ENCODE peak calls at places on chromosomes 6 and 20, in six cellular contexts. One of them, this sample, is unnamed.

GRCh38 chr6:105789935-105790334 is 296.2 kb upstream of the PRDM1 start:
- DNase-seq in A549: no peak
- DNase-seq in ovary: no peak
- DNase-seq in SK-N-SH: no peak
- DNase-seq in tibial nerve: no peak
- DNase-seq in HepG2: no peak
- DNase-seq in this sample: no peak

GRCh38 chr6:106092279-106092678 is 6.1 kb downstream of the PRDM1 start:
- DNase-seq in SK-N-SH: no peak
- DNase-seq in tibial nerve: no peak
- DNase-seq in HepG2: no peak
- DNase-seq in A549: no peak
- DNase-seq in ovary: no peak
- DNase-seq in this sample: no peak

GRCh38 chr20:10958279-10958678 is 284.5 kb upstream of the JAG1 start:
- DNase-seq in ovary: no peak
- DNase-seq in A549: no peak
- DNase-seq in SK-N-SH: no peak
- DNase-seq in HepG2: no peak
- DNase-seq in tibial nerve: no peak
- DNase-seq in this sample: no peak

GRCh38 chr6:72748759-72749158 is 126.9 kb downstream of the KCNQ5 start:
- DNase-seq in ovary: no peak
- DNase-seq in A549: peak
- DNase-seq in HepG2: no peak
- DNase-seq in tibial nerve: no peak
- DNase-seq in SK-N-SH: no peak
- DNase-seq in this sample: no peak

GRCh38 chr6:166005846-166006592 is 161.6 kb downstream of the TBXT start:
- DNase-seq in tibial nerve: no peak
- DNase-seq in ovary: peak
- DNase-seq in SK-N-SH: peak
- DNase-seq in A549: peak
- DNase-seq in HepG2: no peak
- DNase-seq in this sample: peak

GRCh38 chr6:89073014-89073620 is 7.4 kb upstream of the PNRC1 start:
- DNase-seq in ovary: no peak
- DNase-seq in HepG2: peak
- DNase-seq in SK-N-SH: no peak
- DNase-seq in tibial nerve: no peak
- DNase-seq in A549: no peak
- DNase-seq in this sample: no peak

GRCh38 chr6:21634582-21634981 is 41.0 kb downstream of the SOX4 start:
- DNase-seq in tibial nerve: no peak
- DNase-seq in A549: peak
- DNase-seq in ovary: no peak
- DNase-seq in SK-N-SH: no peak
- DNase-seq in HepG2: peak
- DNase-seq in this sample: no peak

GRCh38 chr6:157364705-157365104 is 16.3 kb upstream of the ZDHHC14 start:
- DNase-seq in tibial nerve: no peak
- DNase-seq in A549: no peak
- DNase-seq in HepG2: no peak
- DNase-seq in SK-N-SH: no peak
- DNase-seq in ovary: no peak
- DNase-seq in this sample: no peak

GRCh38 chr20:53608456-53609413 is 15.1 kb upstream of the ZNF217 start:
- DNase-seq in SK-N-SH: no peak
- DNase-seq in ovary: peak
- DNase-seq in tibial nerve: no peak
- DNase-seq in A549: no peak
- DNase-seq in HepG2: no peak
- DNase-seq in this sample: peak

GRCh38 chr6:20978176-20978614 is 443.9 kb downstream of the CDKAL1 start:
- DNase-seq in SK-N-SH: no peak
- DNase-seq in A549: no peak
- DNase-seq in HepG2: no peak
- DNase-seq in tibial nerve: no peak
- DNase-seq in ovary: no peak
- DNase-seq in this sample: no peak

GRCh38 chr6:14567842-14568241 is 450.3 kb downstream of the CD83 start:
- DNase-seq in HepG2: no peak
- DNase-seq in A549: no peak
- DNase-seq in ovary: no peak
- DNase-seq in tibial nerve: no peak
- DNase-seq in SK-N-SH: no peak
- DNase-seq in this sample: no peak

GRCh38 chr6:158232445-158233213 is 64.5 kb downstream of the GTF2H5 start:
- DNase-seq in HepG2: peak
- DNase-seq in tibial nerve: peak
- DNase-seq in A549: peak
- DNase-seq in SK-N-SH: peak
- DNase-seq in ovary: peak
- DNase-seq in this sample: peak

GRCh38 chr6:128421788-128422187 is 98.6 kb downstream of the PTPRK start:
- DNase-seq in A549: no peak
- DNase-seq in SK-N-SH: no peak
- DNase-seq in HepG2: peak
- DNase-seq in ovary: no peak
- DNase-seq in tibial nerve: no peak
- DNase-seq in this sample: no peak

GRCh38 chr20:15411781-15412180 is 1074.4 kb upstream of the FLRT3 start:
- DNase-seq in HepG2: no peak
- DNase-seq in A549: no peak
- DNase-seq in ovary: no peak
- DNase-seq in tibial nerve: no peak
- DNase-seq in SK-N-SH: no peak
- DNase-seq in this sample: no peak

GRCh38 chr6:131112252-131112651 is 23.0 kb upstream of the AKAP7 start:
- DNase-seq in SK-N-SH: no peak
- DNase-seq in A549: no peak
- DNase-seq in tibial nerve: no peak
- DNase-seq in ovary: no peak
- DNase-seq in HepG2: no peak
- DNase-seq in this sample: peak

GRCh38 chr6:3961581-3962225 is 112.5 kb downstream of the FAM50B start:
- DNase-seq in tibial nerve: no peak
- DNase-seq in HepG2: no peak
- DNase-seq in SK-N-SH: no peak
- DNase-seq in ovary: no peak
- DNase-seq in A549: no peak
- DNase-seq in this sample: no peak

GRCh38 chr20:47989957-47990356 is 204.7 kb upstream of the SULF2 start:
- DNase-seq in tibial nerve: no peak
- DNase-seq in A549: no peak
- DNase-seq in SK-N-SH: peak
- DNase-seq in ovary: no peak
- DNase-seq in HepG2: no peak
- DNase-seq in this sample: peak

GRCh38 chr6:4615891-4616290 is 160.3 kb upstream of the CDYL start:
- DNase-seq in A549: no peak
- DNase-seq in HepG2: no peak
- DNase-seq in ovary: no peak
- DNase-seq in tibial nerve: peak
- DNase-seq in SK-N-SH: no peak
- DNase-seq in this sample: no peak

GRCh38 chr6:135117413-135117968 is 62.9 kb upstream of the HBS1L start:
- DNase-seq in HepG2: no peak
- DNase-seq in ovary: no peak
- DNase-seq in A549: no peak
- DNase-seq in SK-N-SH: no peak
- DNase-seq in tibial nerve: no peak
- DNase-seq in this sample: no peak

GRCh38 chr6:55902796-55903195 is 27.4 kb upstream of the BMP5 start:
- DNase-seq in HepG2: no peak
- DNase-seq in SK-N-SH: no peak
- DNase-seq in A549: no peak
- DNase-seq in tibial nerve: no peak
- DNase-seq in ovary: no peak
- DNase-seq in this sample: no peak

GRCh38 chr6:47151232-47151898 is 109.2 kb upstream of the ADGRF1 start:
- DNase-seq in ovary: no peak
- DNase-seq in SK-N-SH: no peak
- DNase-seq in HepG2: no peak
- DNase-seq in tibial nerve: no peak
- DNase-seq in A549: peak
- DNase-seq in this sample: no peak

GRCh38 chr20:41701596-41702350 is 83.6 kb upstream of the CHD6 start:
- DNase-seq in tibial nerve: no peak
- DNase-seq in A549: no peak
- DNase-seq in ovary: no peak
- DNase-seq in HepG2: no peak
- DNase-seq in SK-N-SH: no peak
- DNase-seq in this sample: no peak

GRCh38 chr6:53928641-53929339 is 134.0 kb downstream of the LRRC1 start:
- DNase-seq in HepG2: peak
- DNase-seq in ovary: no peak
- DNase-seq in tibial nerve: no peak
- DNase-seq in A549: no peak
- DNase-seq in SK-N-SH: no peak
- DNase-seq in this sample: no peak

GRCh38 chr6:148044261-148044731 is 298.3 kb upstream of the SASH1 start:
- DNase-seq in A549: no peak
- DNase-seq in HepG2: no peak
- DNase-seq in SK-N-SH: no peak
- DNase-seq in tibial nerve: no peak
- DNase-seq in ovary: no peak
- DNase-seq in this sample: no peak

GRCh38 chr6:116518621-116519020 is 7.2 kb downstream of the CALHM5 start:
- DNase-seq in HepG2: no peak
- DNase-seq in tibial nerve: no peak
- DNase-seq in A549: no peak
- DNase-seq in ovary: no peak
- DNase-seq in SK-N-SH: no peak
- DNase-seq in this sample: no peak

GRCh38 chr6:27471365-27472115 is 1.4 kb downstream of the ZNF184 start:
- DNase-seq in SK-N-SH: no peak
- DNase-seq in tibial nerve: no peak
- DNase-seq in A549: no peak
- DNase-seq in ovary: no peak
- DNase-seq in HepG2: no peak
- DNase-seq in this sample: no peak

GRCh38 chr6:65776332-65776731 is 69.3 kb upstream of the EYS start:
- DNase-seq in ovary: no peak
- DNase-seq in SK-N-SH: no peak
- DNase-seq in tibial nerve: no peak
- DNase-seq in HepG2: no peak
- DNase-seq in A549: peak
- DNase-seq in this sample: no peak

GRCh38 chr6:35587167-35587566 is 74.5 kb upstream of the TULP1 start:
- DNase-seq in HepG2: no peak
- DNase-seq in A549: no peak
- DNase-seq in tibial nerve: no peak
- DNase-seq in ovary: no peak
- DNase-seq in SK-N-SH: no peak
- DNase-seq in this sample: no peak
- H3K27ac ChIP-seq in HepG2: no peak
- H3K27ac ChIP-seq in A549: no peak
- H3K27ac ChIP-seq in tibial nerve: peak
- H3K27ac ChIP-seq in ovary: peak
- H3K27ac ChIP-seq in SK-N-SH: peak
- H3K27ac ChIP-seq in this sample: peak

DNA sequence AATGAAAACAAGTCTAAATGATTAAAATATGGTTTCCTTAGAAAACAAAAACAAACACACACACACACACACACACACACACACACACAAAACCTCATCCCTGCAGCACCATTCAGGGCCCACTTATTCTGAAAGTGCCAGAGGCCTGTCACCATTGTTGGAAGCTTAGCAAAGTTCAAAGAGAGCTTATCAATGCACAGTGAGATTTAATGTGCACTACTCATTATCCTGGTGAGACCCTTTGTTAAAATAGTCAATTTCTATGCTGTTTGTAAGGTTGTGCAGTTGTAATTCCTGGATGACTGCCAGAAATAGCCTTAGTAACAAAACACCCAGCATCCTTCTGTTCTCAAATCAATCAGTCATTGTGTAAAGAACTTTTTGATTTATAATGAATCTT is 482.9 kb downstream of the GRIK2 start:
- DNase-seq in A549: no peak
- DNase-seq in HepG2: no peak
- DNase-seq in tibial nerve: no peak
- DNase-seq in SK-N-SH: no peak
- DNase-seq in ovary: no peak
- DNase-seq in this sample: no peak
- TF ChIP-seq EP300 in A549: no peak
- TF ChIP-seq EP300 in HepG2: no peak
- TF ChIP-seq EP300 in tibial nerve: no peak
- TF ChIP-seq EP300 in SK-N-SH: no peak
- TF ChIP-seq EP300 in ovary: no peak
- TF ChIP-seq EP300 in this sample: no peak

DNA sequence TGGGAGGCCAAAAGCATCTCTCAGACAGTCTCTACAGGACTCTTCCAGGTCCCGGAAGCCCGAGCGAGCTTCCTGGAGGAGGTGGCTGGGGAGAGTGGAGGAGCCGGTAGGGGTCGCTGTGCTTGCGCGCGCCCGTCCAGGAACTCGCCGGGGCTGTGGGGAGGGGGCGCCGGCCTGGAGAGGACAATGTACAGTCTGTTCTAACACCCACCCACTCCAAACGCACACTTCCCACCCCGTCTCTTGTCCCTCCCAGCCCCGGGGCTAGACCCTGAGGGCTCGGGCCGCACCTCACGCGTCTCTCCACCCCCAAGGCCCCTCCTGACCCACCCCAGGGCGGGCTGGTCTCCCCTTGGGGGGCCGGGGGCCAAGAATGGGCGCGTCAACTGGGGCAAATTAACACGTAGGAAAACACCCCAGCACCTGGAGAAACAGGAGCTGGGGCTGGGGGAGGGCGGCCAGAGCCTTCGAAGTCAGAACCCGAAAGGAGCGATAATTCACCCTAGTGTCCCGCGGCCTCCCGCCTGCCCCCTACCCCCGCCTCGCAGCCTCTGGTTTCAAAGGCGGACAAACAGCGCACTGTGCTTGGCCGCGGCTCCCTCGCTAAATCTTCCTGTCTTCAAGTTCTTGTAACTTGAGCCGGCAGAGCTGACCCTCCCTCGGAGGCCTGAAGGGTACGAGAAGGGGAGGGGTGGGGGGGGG is 103.2 kb upstream of the FOXP4 start:
- DNase-seq in A549: no peak
- DNase-seq in HepG2: no peak
- DNase-seq in tibial nerve: peak
- DNase-seq in ovary: peak
- DNase-seq in SK-N-SH: peak
- DNase-seq in this sample: peak
- H3K27ac ChIP-seq in A549: no peak
- H3K27ac ChIP-seq in HepG2: no peak
- H3K27ac ChIP-seq in tibial nerve: peak
- H3K27ac ChIP-seq in ovary: peak
- H3K27ac ChIP-seq in SK-N-SH: no peak
- H3K27ac ChIP-seq in this sample: peak

GRCh38 chr6:52551483-52552277 is 25.2 kb downstream of the TRAM2 start:
- DNase-seq in HepG2: peak
- DNase-seq in A549: peak
- DNase-seq in SK-N-SH: peak
- DNase-seq in ovary: peak
- DNase-seq in tibial nerve: no peak
- DNase-seq in this sample: peak
- TF ChIP-seq EP300 in HepG2: no peak
- TF ChIP-seq EP300 in A549: peak
- TF ChIP-seq EP300 in SK-N-SH: peak
- TF ChIP-seq EP300 in ovary: no peak
- TF ChIP-seq EP300 in tibial nerve: no peak
- TF ChIP-seq EP300 in this sample: no peak

GRCh38 chr6:169579712-169580111 is 122.1 kb downstream of the WDR27 start:
- DNase-seq in tibial nerve: no peak
- DNase-seq in A549: no peak
- DNase-seq in SK-N-SH: no peak
- DNase-seq in ovary: no peak
- DNase-seq in HepG2: no peak
- DNase-seq in this sample: no peak
- H3K27ac ChIP-seq in tibial nerve: no peak
- H3K27ac ChIP-seq in A549: no peak
- H3K27ac ChIP-seq in SK-N-SH: no peak
- H3K27ac ChIP-seq in ovary: no peak
- H3K27ac ChIP-seq in HepG2: no peak
- H3K27ac ChIP-seq in this sample: no peak